ENCODE peak calls at places on chromosome 19, in six cellular contexts. S is dorsolateral prefrontal cortex; F is PC-9; T is heart right ventricle; I is CD8-positive, alpha-beta T cell; X is Panc1. Y is an unnamed sample.

GRCh38 chr19:46610851-46611770 is 10.0 kb downstream of the CALM3 start:
- DNase-seq in F (no peak), I (no peak), S (no peak), T (no peak), X (no peak), Y (peak; percentile 7)

GRCh38 chr19:2589441-2589840 is 113.1 kb downstream of the GNG7 start:
- DNase-seq in X (no peak), S (no peak), F (no peak), I (no peak), T (no peak), Y (no peak)

GRCh38 chr19:16794456-16794855 is 34.7 kb upstream of the SIN3B start:
- DNase-seq in S (no peak), X (no peak), I (no peak), T (no peak), F (peak; percentile 30), Y (no peak)

GRCh38 chr19:2561895-2562294 is 86.0 kb downstream of the GADD45B start:
- DNase-seq in T (no peak), X (no peak), I (peak; percentile 78), F (no peak), S (no peak), Y (no peak)

GRCh38 chr19:3631053-3631861 is 4.7 kb upstream of the CACTIN start:
- DNase-seq in T (no peak), F (no peak), X (no peak), S (no peak), I (no peak), Y (no peak)

GRCh38 chr19:56946164-56946563 is 105.6 kb upstream of the PEG3 start:
- DNase-seq in T (no peak), F (no peak), I (no peak), X (no peak), S (peak; percentile 85), Y (no peak)

GRCh38 chr19:22526661-22527272 is 104.6 kb upstream of the ZNF98 start:
- DNase-seq in I (no peak), F (no peak), S (no peak), T (no peak), X (no peak), Y (no peak)

GRCh38 chr19:45507864-45508680 is 793 bp downstream of the VASP start:
- DNase-seq in S (no peak), X (no peak), I (peak; percentile 61), F (no peak), T (peak; percentile 52), Y (no peak)

GRCh38 chr19:58047672-58048071 is 11.4 kb upstream of the ZNF135 start:
- DNase-seq in T (no peak), X (no peak), S (no peak), I (no peak), F (no peak), Y (no peak)

GRCh38 chr19:45130888-45131615 is 29.7 kb downstream of the NKPD1 start:
- DNase-seq in S (peak; percentile 78), F (peak; percentile 61), X (no peak), I (no peak), T (no peak), Y (no peak)

GRCh38 chr19:40279120-40279551 is 6.0 kb downstream of the AKT2 start:
- DNase-seq in T (peak; percentile 79), S (peak; percentile 46), F (no peak), X (no peak), I (no peak), Y (no peak)

GRCh38 chr19:16931306-16931705 is 42.5 kb downstream of the F2RL3 start:
- DNase-seq in F (peak; percentile 20), S (no peak), I (no peak), T (no peak), X (no peak), Y (no peak)

GRCh38 chr19:35126624-35126959 is 8.3 kb downstream of the LGI4 start:
- DNase-seq in S (peak; percentile 61), F (no peak), X (no peak), T (no peak), I (no peak), Y (no peak)

GRCh38 chr19:38394488-38394887 is 6.0 kb downstream of the SPRED3 start:
- DNase-seq in F (no peak), S (no peak), T (no peak), I (peak; percentile 74), X (no peak), Y (no peak)

GRCh38 chr19:1668339-1669123 is 16.1 kb upstream of the TCF3 start:
- DNase-seq in F (no peak), I (peak; percentile 30), T (no peak), S (no peak), X (no peak), Y (no peak)

GRCh38 chr19:40721936-40722661 is 5.2 kb downstream of the ITPKC start:
- DNase-seq in I (no peak), F (no peak), X (no peak), T (no peak), S (no peak), Y (no peak)

GRCh38 chr19:5472303-5472702 is 17.1 kb downstream of the ZNRF4 start:
- DNase-seq in F (no peak), X (no peak), S (no peak), I (no peak), T (no peak), Y (no peak)

GRCh38 chr19:31980851-31981250 is 364.6 kb upstream of the ZNF507 start:
- DNase-seq in S (no peak), T (no peak), F (no peak), X (no peak), I (no peak), Y (no peak)

GRCh38 chr19:17069249-17069648 is 6.0 kb downstream of the HAUS8 start:
- DNase-seq in X (no peak), F (no peak), I (no peak), S (no peak), T (no peak), Y (no peak)

GRCh38 chr19:1997353-1998233 is 17.9 kb downstream of the BTBD2 start:
- DNase-seq in I (peak; percentile 14), X (no peak), T (no peak), S (no peak), F (no peak), Y (no peak)

GRCh38 chr19:36460046-36460445 is 29.3 kb downstream of the ZNF566 start:
- DNase-seq in S (no peak), F (no peak), X (no peak), I (no peak), T (no peak), Y (no peak)

GRCh38 chr19:33290956-33291622 is 11.2 kb downstream of the CEBPA start:
- DNase-seq in T (no peak), S (no peak), X (no peak), F (peak; percentile 82), I (no peak), Y (no peak)

GRCh38 chr19:6239871-6240676 is 39.7 kb downstream of the MLLT1 start:
- DNase-seq in F (no peak), S (no peak), T (no peak), X (no peak), I (no peak), Y (no peak)

GRCh38 chr19:55018216-55018615 is 19.8 kb downstream of the GP6 start:
- DNase-seq in F (no peak), T (no peak), X (no peak), I (no peak), S (no peak), Y (no peak)
- TF ChIP-seq CTCF in F (no peak), T (no peak), X (no peak), I (no peak), S (no peak), Y (no peak)

GRCh38 chr19:54211214-54211613 is 10.6 kb downstream of the RPS9 start:
- DNase-seq in I (no peak), T (no peak), F (no peak), X (no peak), S (no peak), Y (no peak)
- TF ChIP-seq CTCF in I (no peak), T (no peak), F (no peak), X (no peak), S (no peak), Y (no peak)

DNA sequence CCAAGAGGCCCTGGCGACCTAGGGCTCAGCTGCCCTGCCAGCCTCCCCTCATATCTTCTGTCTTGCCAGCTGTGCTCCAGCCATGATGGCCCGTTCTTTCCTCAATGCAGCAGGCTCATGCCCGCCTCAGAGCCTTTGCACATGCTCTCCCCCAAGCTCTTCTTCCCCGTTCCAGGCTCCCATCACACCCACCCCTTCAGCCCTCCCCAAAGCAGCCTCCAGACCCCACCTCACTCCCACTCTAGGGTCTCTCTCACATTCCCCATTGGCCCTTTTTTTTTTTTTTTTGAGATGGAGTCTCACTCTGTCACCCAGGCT is 29.9 kb upstream of the ATP1A3 start:
- DNase-seq in I (no peak), S (no peak), X (no peak), T (no peak), F (no peak), Y (no peak)
- TF ChIP-seq CTCF in I (no peak), S (no peak), X (peak; percentile 29), T (no peak), F (peak; percentile 20), Y (no peak)

DNA sequence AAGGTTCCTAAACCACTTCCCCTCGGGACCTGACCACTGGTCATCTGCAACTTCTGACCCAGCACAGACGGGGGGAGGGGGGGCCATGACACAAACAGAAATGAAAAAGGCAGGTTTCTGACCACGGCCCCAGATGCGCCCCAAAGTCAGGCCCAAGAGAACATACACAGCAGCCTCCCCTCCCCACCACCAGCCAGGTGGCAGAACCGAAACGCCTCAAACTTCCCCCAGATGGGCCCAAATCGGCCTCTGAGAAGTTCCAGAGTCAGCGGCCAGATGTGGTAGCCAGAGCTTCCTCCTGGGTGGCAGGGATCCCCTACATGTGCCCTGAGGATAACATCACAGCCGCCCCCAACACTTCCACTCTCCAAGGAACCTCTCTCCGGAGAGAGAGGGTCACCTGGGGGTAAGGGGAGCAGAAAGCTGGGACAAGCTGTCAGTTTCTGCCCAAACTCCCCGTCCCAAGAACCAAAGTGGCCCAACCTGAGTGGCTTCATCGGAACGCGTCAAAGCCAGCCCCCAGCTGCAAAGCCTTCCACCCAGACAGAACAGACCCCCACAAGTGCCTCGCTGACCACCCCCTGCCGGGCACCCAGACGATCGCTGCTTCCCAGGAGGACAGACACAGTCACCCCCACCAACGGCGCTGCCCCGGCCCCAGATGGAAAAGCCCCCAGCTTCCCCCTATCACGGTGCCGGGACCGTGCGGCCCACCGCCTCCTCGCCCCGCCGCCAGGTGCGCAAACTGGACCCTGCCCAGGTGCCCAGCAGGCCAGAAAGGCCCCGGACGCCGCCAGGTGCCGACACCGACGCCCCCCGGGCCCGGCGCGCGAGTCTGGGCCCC is 800 bp downstream of the ELL start:
- DNase-seq in X (no peak), T (peak; percentile 54), F (no peak), S (no peak), I (no peak), Y (no peak)
- TF ChIP-seq CTCF in X (no peak), T (no peak), F (no peak), S (no peak), I (no peak), Y (no peak)

DNA sequence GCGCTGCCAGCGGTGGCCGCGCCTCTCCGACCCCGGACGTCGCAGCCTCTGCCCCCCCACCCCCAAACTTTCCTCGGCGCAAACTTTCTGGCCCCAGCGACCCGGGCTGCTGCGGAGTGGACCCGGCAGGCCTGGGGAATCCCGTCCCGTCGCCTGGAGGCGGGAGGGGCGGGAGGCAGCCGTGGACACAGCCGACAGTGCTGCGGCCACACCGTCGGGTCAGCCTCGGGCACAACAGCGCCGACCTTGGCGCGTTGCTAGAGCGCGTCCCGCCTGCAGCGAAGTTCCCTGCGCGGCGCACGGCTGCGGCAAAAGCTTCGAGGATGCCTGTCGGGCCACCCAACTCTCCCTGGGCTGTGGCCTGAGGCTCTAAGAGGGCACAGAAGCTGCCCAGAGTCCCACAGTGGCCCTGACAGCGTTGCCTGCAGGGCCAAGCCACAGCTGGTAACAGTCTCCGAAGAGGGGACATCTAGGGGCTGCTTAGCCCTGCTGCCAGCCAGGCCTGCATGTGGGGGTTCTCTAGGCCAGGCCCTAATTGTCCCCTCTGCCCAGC is 1.3 kb downstream of the NFIX start:
- DNase-seq in X (no peak), I (no peak), T (peak; percentile 66), F (no peak), S (no peak), Y (no peak)
- TF ChIP-seq CTCF in X (no peak), I (no peak), T (no peak), F (no peak), S (no peak), Y (no peak)

GRCh38 chr19:51664997-51665396 is 18.4 kb upstream of the SIGLEC14 start:
- DNase-seq in I (no peak), X (no peak), F (no peak), S (no peak), T (no peak), Y (no peak)
- TF ChIP-seq CTCF in I (no peak), X (peak; percentile 41), F (peak; percentile 71), S (no peak), T (no peak), Y (no peak)

Y was measured in D721Med.